ENCODE peak calls at places on chromosomes 7 and 10, in ten cellular contexts. R is body of pancreas, Q is H54, G is A549, Y is suprapubic skin, W is ovary, K is heart left ventricle, X is stomach, L is uterus, P is IMR-90. T is an unnamed sample.

GRCh38 chr7:157273208-157274202 is 63.3 kb upstream of the DNAJB6 start:
- DNase-seq in R (peak; percentile 74), L (peak; percentile 80), Q (peak; percentile 88), X (peak; percentile 73), W (peak; percentile 61), G (peak; percentile 95), P (peak; percentile 74), K (peak; percentile 58), Y (no peak), T (peak; percentile 80)

GRCh38 chr10:78465456-78465855 is 431.8 kb downstream of the RPS24 start:
- DNase-seq in L (no peak), Q (no peak), P (no peak), G (no peak), K (no peak), X (no peak), Y (no peak), W (no peak), R (no peak), T (no peak)

GRCh38 chr7:122068999-122069398 is 75.0 kb downstream of the AASS start:
- DNase-seq in G (no peak), Q (no peak), K (no peak), X (no peak), L (no peak), P (no peak), W (no peak), Y (no peak), R (no peak), T (no peak)

GRCh38 chr10:49220031-49220430 is 31.8 kb upstream of the TMEM273 start:
- DNase-seq in P (peak; percentile 65), W (no peak), K (no peak), Y (no peak), Q (no peak), X (no peak), L (no peak), G (no peak), R (no peak), T (no peak)

GRCh38 chr7:99392659-99393362 is 15.6 kb downstream of the PDAP1 start:
- DNase-seq in R (peak; percentile 90), W (peak; percentile 75), Q (no peak), K (peak; percentile 79), Y (peak; percentile 91), P (no peak), X (peak; percentile 81), L (peak; percentile 80), G (no peak), T (peak; percentile 80)

GRCh38 chr10:132624847-132625839 is 87.6 kb downstream of the INPP5A start:
- DNase-seq in P (peak; percentile 20), L (peak; percentile 41), Q (no peak), W (no peak), R (no peak), G (no peak), X (no peak), Y (peak; percentile 54), K (peak; percentile 41), T (no peak)

GRCh38 chr10:85187047-85187446 is 858.7 kb downstream of the CCSER2 start:
- DNase-seq in Y (no peak), R (peak; percentile 40), X (no peak), L (no peak), W (no peak), G (no peak), P (no peak), K (no peak), Q (no peak), T (no peak)

GRCh38 chr7:144817001-144817400 is 18.9 kb downstream of the TPK1 start:
- DNase-seq in P (no peak), R (no peak), K (no peak), X (no peak), W (no peak), G (no peak), L (no peak), Q (no peak), Y (no peak), T (no peak)

GRCh38 chr7:151958036-151959010 is 2.1 kb downstream of the GALNTL5 start:
- DNase-seq in G (no peak), K (no peak), Y (no peak), Q (no peak), X (no peak), R (no peak), L (no peak), P (no peak), W (no peak), T (no peak)

GRCh38 chr7:40827217-40828085 is 692.6 kb downstream of the SUGCT start:
- DNase-seq in Q (no peak), R (no peak), L (no peak), P (no peak), W (no peak), Y (no peak), X (no peak), K (no peak), G (no peak), T (no peak)

GRCh38 chr7:158075633-158076001 is 512.0 kb downstream of the PTPRN2 start:
- DNase-seq in R (no peak), P (no peak), L (no peak), W (no peak), X (no peak), Y (no peak), K (no peak), G (no peak), Q (no peak), T (no peak)

GRCh38 chr7:142130282-142130681 is 18.8 kb downstream of the MGAM2 start:
- DNase-seq in Y (no peak), Q (no peak), L (no peak), X (no peak), W (no peak), R (no peak), K (no peak), G (no peak), P (no peak), T (no peak)

GRCh38 chr10:101624526-101625102 is 36.5 kb downstream of the DPCD start:
- DNase-seq in X (no peak), P (no peak), Y (no peak), G (no peak), R (no peak), K (no peak), W (no peak), L (no peak), Q (no peak), T (no peak)

GRCh38 chr7:138872576-138872975 is 74.6 kb upstream of the ATP6V0A4 start:
- DNase-seq in W (no peak), X (no peak), K (no peak), P (no peak), Y (no peak), R (no peak), Q (no peak), L (no peak), G (no peak), T (no peak)

GRCh38 chr7:91683823-91684222 is 196.7 kb downstream of the MTERF1 start:
- DNase-seq in X (no peak), K (peak; percentile 29), L (no peak), R (no peak), G (no peak), W (no peak), Y (no peak), Q (no peak), P (peak; percentile 22), T (no peak)

GRCh38 chr7:37494940-37495339 is 46.3 kb upstream of the ELMO1 start:
- DNase-seq in Q (no peak), P (no peak), W (no peak), L (no peak), Y (no peak), X (no peak), K (no peak), G (no peak), R (no peak), T (no peak)

GRCh38 chr10:86399879-86400704 is 33.5 kb upstream of the GRID1 start:
- DNase-seq in Q (peak; percentile 98), Y (peak; percentile 97), R (peak; percentile 97), X (peak; percentile 97), W (peak; percentile 84), P (peak; percentile 94), K (peak; percentile 92), G (peak; percentile 95), L (peak; percentile 93), T (peak; percentile 98)
- TF ChIP-seq POLR2A in Q (peak; percentile 53), Y (no peak), R (peak; percentile 64), X (no peak), W (no peak), P (peak; percentile 26), K (no peak), G (peak; percentile 60), L (peak; percentile 36), T (no peak)

GRCh38 chr7:127652333-127653248 is 597 bp downstream of the SND1 start:
- DNase-seq in Y (no peak), P (peak; percentile 62), R (peak; percentile 21), L (no peak), G (peak; percentile 17), Q (no peak), K (no peak), W (no peak), X (no peak), T (no peak)
- TF ChIP-seq POLR2A in Y (no peak), P (no peak), R (no peak), L (no peak), G (no peak), Q (no peak), K (no peak), W (no peak), X (no peak), T (no peak)

GRCh38 chr7:67301667-67302066 is 305.0 kb downstream of the TYW1 start:
- DNase-seq in P (peak; percentile 25), W (no peak), Q (no peak), K (no peak), R (no peak), G (no peak), L (no peak), X (no peak), Y (no peak), T (no peak)

DNA sequence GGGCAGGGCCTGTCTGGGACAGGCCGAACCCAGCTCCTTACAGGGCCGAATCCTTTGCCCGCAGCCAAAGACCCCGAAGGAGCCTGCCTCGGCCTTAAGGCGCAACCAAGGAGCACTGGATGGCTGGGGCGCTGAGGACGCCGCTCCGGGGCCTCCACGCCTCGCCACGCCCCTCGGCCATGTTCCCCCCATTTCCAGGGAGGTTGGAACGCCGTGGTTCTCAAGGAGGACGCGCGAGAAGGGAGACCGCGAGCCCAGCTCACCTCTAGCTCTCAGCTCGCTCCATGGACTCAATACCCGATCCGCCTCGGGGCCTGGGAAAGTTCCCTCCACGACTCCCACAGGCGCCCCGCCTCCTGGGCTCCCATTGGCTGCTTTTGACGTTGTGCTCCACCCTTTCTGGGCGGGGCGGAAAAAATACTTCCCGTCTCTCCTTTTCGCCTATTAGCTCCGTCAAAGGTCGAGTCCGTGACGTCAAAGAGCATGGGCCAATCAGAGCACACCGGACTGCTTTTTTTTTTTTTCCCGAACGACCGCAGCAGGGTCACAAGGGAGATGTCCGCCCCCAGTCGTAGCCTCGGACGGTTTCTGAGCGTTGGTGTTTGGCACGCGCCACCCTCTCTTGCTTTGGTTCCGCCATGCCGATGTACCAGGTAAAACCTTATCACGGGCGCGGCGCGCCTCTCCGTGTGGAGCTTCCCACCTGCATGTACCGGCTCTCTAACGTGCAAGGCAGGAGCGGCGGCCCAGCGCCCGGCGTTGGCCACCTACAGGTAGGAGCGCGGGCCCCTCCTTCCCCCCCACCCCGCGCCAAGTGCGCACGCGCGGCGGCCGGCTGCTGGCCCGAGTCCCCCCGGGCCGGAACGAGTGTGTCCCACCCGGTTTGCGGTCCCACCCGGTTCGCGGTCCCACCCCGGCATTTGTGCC is 305.7 kb downstream of the TYW1 start:
- DNase-seq in L (peak; percentile 99), Y (peak; percentile 100), K (peak; percentile 99), X (peak; percentile 99), W (peak; percentile 100), G (peak; percentile 96), Q (peak; percentile 90), R (peak; percentile 100), P (peak; percentile 99), T (peak; percentile 98)
- TF ChIP-seq POLR2A in L (peak; percentile 62), Y (no peak), K (peak; percentile 74), X (no peak), W (peak; percentile 65), G (peak; percentile 83), Q (peak; percentile 96), R (peak; percentile 90), P (peak; percentile 94), T (peak; percentile 63)

GRCh38 chr7:104983620-104984539 is 30.1 kb upstream of the KMT2E start:
- DNase-seq in P (peak; percentile 81), R (peak; percentile 88), K (peak; percentile 92), Q (peak; percentile 69), W (peak; percentile 85), L (peak; percentile 85), Y (peak; percentile 92), G (peak; percentile 93), X (peak; percentile 90), T (peak; percentile 92)
- TF ChIP-seq POLR2A in P (peak; percentile 93), R (peak; percentile 90), K (peak; percentile 84), Q (peak; percentile 61), W (peak; percentile 64), L (peak; percentile 52), Y (peak; percentile 19), G (peak; percentile 63), X (no peak), T (peak; percentile 69)

T was measured in upper lobe of left lung.